ENCODE peak calls at places on chromosomes 2 and 18, in five cellular contexts. N, Q, V, D and J are unnamed samples.
A peak's percentile ranks its signal among the peaks of the same experiment; 100 is the strongest.

GRCh38 chr18:919078-919477 is 14.4 kb downstream of the ADCYAP1 start:
- ATAC-seq in N (no peak), Q (no peak), V (no peak), D (no peak), J (no peak)

GRCh38 chr18:35172009-35172408 is 68.8 kb upstream of the ZNF397 start:
- ATAC-seq in N (peak; percentile 40), Q (no peak), V (no peak), D (no peak), J (no peak)

GRCh38 chr2:43461461-43462073 is 134.3 kb downstream of the THADA start:
- ATAC-seq in N (peak; percentile 6), Q (no peak), V (no peak), D (peak; percentile 16), J (no peak)

GRCh38 chr2:99780276-99780675 is 290.5 kb upstream of the REV1 start:
- ATAC-seq in N (no peak), Q (no peak), V (no peak), D (no peak), J (no peak)

GRCh38 chr2:36468463-36469266 is 113.1 kb downstream of the CRIM1 start:
- ATAC-seq in N (peak; percentile 10), Q (no peak), V (no peak), D (peak; percentile 53), J (no peak)

GRCh38 chr2:179422037-179422643 is 157.5 kb upstream of the SESTD1 start:
- ATAC-seq in N (peak; percentile 95), Q (peak; percentile 55), V (peak; percentile 73), D (peak; percentile 96), J (peak; percentile 48)

GRCh38 chr2:84874381-84875212 is 6.3 kb downstream of the TRABD2A start:
- ATAC-seq in N (no peak), Q (no peak), V (no peak), D (no peak), J (no peak)

GRCh38 chr18:56748698-56749268 is 97.6 kb downstream of the WDR7 start:
- ATAC-seq in N (peak; percentile 62), Q (no peak), V (no peak), D (peak; percentile 40), J (no peak)

GRCh38 chr2:130261970-130262760 is 63.9 kb upstream of the TUBA3E start:
- ATAC-seq in N (no peak), Q (no peak), V (no peak), D (peak; percentile 40), J (no peak)

GRCh38 chr2:65133626-65134025 is 3.7 kb upstream of the RAB1A start:
- ATAC-seq in N (no peak), Q (no peak), V (no peak), D (no peak), J (no peak)

GRCh38 chr2:86243272-86243671 is 44.0 kb downstream of the MRPL35 start:
- ATAC-seq in N (no peak), Q (no peak), V (no peak), D (no peak), J (no peak)

GRCh38 chr2:86518498-86518897 is 44.7 kb downstream of the CHMP3 start:
- ATAC-seq in N (peak; percentile 75), Q (peak; percentile 52), V (peak; percentile 63), D (peak; percentile 62), J (no peak)

GRCh38 chr2:233839447-233839820 is 14.9 kb downstream of the HJURP start:
- ATAC-seq in N (no peak), Q (no peak), V (no peak), D (no peak), J (peak; percentile 23)

GRCh38 chr2:108236676-108237335 is 3.0 kb upstream of the SULT1C3 start:
- ATAC-seq in N (no peak), Q (no peak), V (no peak), D (no peak), J (peak; percentile 85)

GRCh38 chr2:187011206-187011605 is 162.2 kb upstream of the ZSWIM2 start:
- ATAC-seq in N (no peak), Q (no peak), V (no peak), D (no peak), J (no peak)

GRCh38 chr2:181250691-181251090 is 206.5 kb upstream of the ITGA4 start:
- ATAC-seq in N (peak; percentile 62), Q (no peak), V (no peak), D (no peak), J (no peak)

GRCh38 chr2:202290316-202290715 is 24.8 kb downstream of the NOP58 start:
- ATAC-seq in N (no peak), Q (no peak), V (no peak), D (no peak), J (no peak)

GRCh38 chr2:168649105-168649504 is 153.3 kb upstream of the NOSTRIN start:
- ATAC-seq in N (no peak), Q (peak; percentile 26), V (peak; percentile 70), D (peak; percentile 72), J (no peak)

GRCh38 chr2:227188292-227188691 is 23.9 kb downstream of the COL4A3 start:
- ATAC-seq in N (peak; percentile 14), Q (no peak), V (peak; percentile 96), D (peak; percentile 93), J (no peak)

GRCh38 chr2:69815717-69816116 is 13.7 kb upstream of the GMCL1 start:
- ATAC-seq in N (peak; percentile 12), Q (no peak), V (no peak), D (no peak), J (no peak)

GRCh38 chr18:40159141-40160017 is 1795.7 kb upstream of the PIK3C3 start:
- ATAC-seq in N (peak; percentile 30), Q (no peak), V (no peak), D (peak; percentile 33), J (peak; percentile 49)

GRCh38 chr2:156585457-156585856 is 149.3 kb downstream of the GPD2 start:
- ATAC-seq in N (no peak), Q (no peak), V (no peak), D (no peak), J (no peak)

GRCh38 chr18:5895886-5896740 is 791 bp upstream of the TMEM200C start:
- ATAC-seq in N (peak; percentile 62), Q (peak; percentile 26), V (peak; percentile 74), D (no peak), J (peak; percentile 18)

GRCh38 chr2:172394008-172394407 is 33.4 kb upstream of the ITGA6 start:
- ATAC-seq in N (no peak), Q (peak; percentile 35), V (peak; percentile 20), D (no peak), J (no peak)

GRCh38 chr2:8475349-8476045 is 206.4 kb upstream of the ID2 start:
- ATAC-seq in N (peak; percentile 69), Q (peak; percentile 61), V (no peak), D (no peak), J (no peak)

GRCh38 chr18:10142496-10143160 is 228.8 kb downstream of the VAPA start:
- ATAC-seq in N (no peak), Q (no peak), V (peak; percentile 81), D (peak; percentile 76), J (no peak)

GRCh38 chr2:101382406-101382805 is 4.9 kb downstream of the CREG2 start:
- ATAC-seq in N (no peak), Q (no peak), V (no peak), D (no peak), J (no peak)

GRCh38 chr2:130853391-130853790 is 16.7 kb downstream of the ARHGEF4 start:
- ATAC-seq in N (no peak), Q (no peak), V (no peak), D (no peak), J (no peak)

GRCh38 chr18:55106466-55106865 is 147.2 kb upstream of the CCDC68 start:
- ATAC-seq in N (no peak), Q (no peak), V (no peak), D (no peak), J (no peak)

GRCh38 chr18:63676526-63676925 is 14.8 kb upstream of the SERPINB3 start:
- ATAC-seq in N (peak; percentile 86), Q (no peak), V (no peak), D (peak; percentile 55), J (peak; percentile 67)

GRCh38 chr2:65731476-65731875 is 299.1 kb upstream of the SPRED2 start:
- ATAC-seq in N (no peak), Q (no peak), V (no peak), D (no peak), J (no peak)

GRCh38 chr2:199596549-199596948 is 138.8 kb upstream of the SATB2 start:
- ATAC-seq in N (peak; percentile 84), Q (peak; percentile 62), V (no peak), D (peak; percentile 35), J (no peak)